ENCODE peak calls at places on chromosome 21, in seven cellular contexts. T, S, D, K, E, G and M are unnamed samples. For H3K4me1, the result is how much of the 10 kb centered on the place peaks cover.

GRCh38 chr21:25637846-25638245 is 1.2 kb upstream of the JAM2 start:
- DNase-seq in T (no peak), S (no peak), D (no peak), K (no peak), E (no peak), G (no peak), M (no peak)

GRCh38 chr21:45927851-45928850 is 53.4 kb upstream of the COL6A1 start:
- DNase-seq in T (no peak), S (no peak), D (peak), K (no peak), E (no peak), G (no peak), M (no peak)

GRCh38 chr21:32726742-32727477 is 903 bp downstream of the SYNJ1 start:
- DNase-seq in T (no peak), S (peak), D (peak), K (peak), E (peak), G (peak), M (peak)

GRCh38 chr21:16070207-16070651 is 340.4 kb downstream of the USP25 start:
- DNase-seq in T (no peak), S (peak), D (no peak), K (no peak), E (no peak), G (peak), M (peak)

GRCh38 chr21:31181089-31181757 is 142.9 kb upstream of the KRTAP19-8 start:
- DNase-seq in T (no peak), S (no peak), D (no peak), K (no peak), E (no peak), G (no peak), M (no peak)

GRCh38 chr21:35294231-35294898 is 245.3 kb upstream of the RUNX1 start:
- DNase-seq in T (no peak), S (peak), D (no peak), K (no peak), E (peak), G (no peak), M (no peak)

GRCh38 chr21:30479259-30479658 is 908 bp downstream of the KRTAP19-1 start:
- DNase-seq in T (no peak), S (no peak), D (no peak), K (no peak), E (no peak), G (no peak), M (no peak)

GRCh38 chr21:25929859-25930520 is 195.2 kb downstream of the GABPA start:
- DNase-seq in T (no peak), S (no peak), D (peak), K (no peak), E (no peak), G (no peak), M (no peak)

GRCh38 chr21:32415451-32415850 is 2.9 kb downstream of the EVA1C start:
- DNase-seq in T (no peak), S (no peak), D (no peak), K (no peak), E (no peak), G (no peak), M (no peak)

GRCh38 chr21:38434913-38435533 is 63.3 kb downstream of the ERG start:
- DNase-seq in T (no peak), S (peak), D (no peak), K (no peak), E (no peak), G (peak), M (peak)

GRCh38 chr21:46091631-46092025 is 6.3 kb upstream of the COL6A2 start:
- DNase-seq in T (peak), S (no peak), D (peak), K (no peak), E (no peak), G (peak), M (no peak)

GRCh38 chr21:29196021-29196663 is 65.7 kb downstream of the MAP3K7CL start:
- DNase-seq in T (no peak), S (peak), D (no peak), K (peak), E (peak), G (peak), M (peak)

GRCh38 chr21:29194342-29194741 is 63.9 kb downstream of the MAP3K7CL start:
- DNase-seq in T (no peak), S (peak), D (no peak), K (no peak), E (no peak), G (no peak), M (no peak)

GRCh38 chr21:29192999-29193563 is 62.6 kb downstream of the MAP3K7CL start:
- DNase-seq in T (no peak), S (no peak), D (peak), K (no peak), E (no peak), G (no peak), M (no peak)

GRCh38 chr21:29193907-29194306 is 63.5 kb downstream of the MAP3K7CL start:
- DNase-seq in T (no peak), S (peak), D (no peak), K (no peak), E (no peak), G (no peak), M (no peak)

DNA sequence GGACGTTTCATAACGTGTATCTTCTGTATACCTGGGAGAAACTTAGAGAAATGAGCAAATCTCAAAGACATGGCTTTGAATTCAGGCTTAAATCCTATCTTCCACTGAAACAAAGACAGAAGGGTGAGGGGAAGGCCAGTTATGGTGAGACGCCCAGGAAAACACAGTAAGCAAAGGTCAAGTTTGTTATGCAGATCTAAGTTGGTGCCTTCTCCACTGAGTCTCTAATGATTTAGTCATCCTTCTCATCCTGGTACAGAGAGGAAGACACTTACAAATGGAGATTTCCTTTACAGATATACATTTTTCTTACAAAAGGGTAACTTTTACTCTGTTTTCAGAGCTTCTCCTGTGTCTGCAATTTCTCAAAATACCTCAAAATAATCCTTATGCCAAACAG is 64.4 kb downstream of the MAP3K7CL start:
- DNase-seq in T (no peak), S (peak), D (no peak), K (no peak), E (no peak), G (no peak), M (no peak)
- H3K4me1 ChIP-seq in T (under half), S (under half), D (under half), K (under half), E (under half), G (under half), M (under half)

GRCh38 chr21:33761104-33762036 is 119.1 kb downstream of the ITSN1 start:
- DNase-seq in T (no peak), S (peak), D (no peak), K (peak), E (peak), G (peak), M (peak)
- H3K4me3 ChIP-seq in T (no peak), S (peak), D (no peak), K (peak), E (no peak), G (no peak), M (peak)

GRCh38 chr21:41375875-41376274 is 14.0 kb downstream of the MX2 start:
- DNase-seq in T (no peak), S (no peak), D (peak), K (no peak), E (no peak), G (peak), M (no peak)
- H3K4me1 ChIP-seq in T (under half), S (under half), D (under half), K (under half), E (under half), G (under half), M (under half)

DNA sequence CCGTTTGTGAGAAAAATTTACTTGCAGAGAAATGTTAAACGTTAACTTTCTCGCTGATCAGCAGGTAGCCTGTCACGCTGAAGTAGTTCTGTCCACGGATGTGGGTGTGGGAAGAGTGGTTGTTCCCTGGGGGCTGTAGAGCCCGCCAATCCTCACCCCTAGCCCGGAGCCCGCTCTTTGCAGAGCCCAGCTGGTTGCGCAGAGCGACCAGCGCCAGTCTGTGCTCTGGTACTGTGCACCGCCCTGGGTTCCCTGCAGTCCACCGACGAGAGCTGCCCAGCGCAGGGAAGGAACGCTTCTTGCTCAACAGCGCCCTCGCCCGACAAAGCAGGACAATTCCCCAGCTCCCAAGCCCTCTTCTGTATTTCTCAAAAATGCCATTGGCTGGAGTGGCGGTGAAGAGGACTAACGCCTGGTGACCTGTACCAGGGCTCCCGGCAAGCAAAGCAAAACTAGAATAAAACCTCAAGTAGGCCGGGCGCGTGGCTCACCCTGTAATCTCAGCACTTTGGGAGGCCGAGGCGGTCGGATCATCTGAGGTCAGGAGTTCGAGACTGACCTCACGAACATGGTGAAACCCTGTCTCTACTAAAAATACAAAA is 3.3 kb downstream of the RIPPLY3 start:
- DNase-seq in T (peak), S (peak), D (peak), K (peak), E (peak), G (peak), M (peak)
- H3K4me3 ChIP-seq in T (peak), S (peak), D (no peak), K (peak), E (peak), G (no peak), M (peak)

GRCh38 chr21:44710756-44711326 is 531 bp downstream of the TSPEAR start:
- DNase-seq in T (no peak), S (no peak), D (no peak), K (no peak), E (no peak), G (no peak), M (no peak)

GRCh38 chr21:44710294-44710665 is 1.1 kb downstream of the TSPEAR start:
- DNase-seq in T (peak), S (no peak), D (no peak), K (no peak), E (no peak), G (no peak), M (no peak)

GRCh38 chr21:44712203-44713028 is 1.0 kb upstream of the TSPEAR start:
- DNase-seq in T (no peak), S (no peak), D (no peak), K (no peak), E (no peak), G (no peak), M (peak)

GRCh38 chr21:44713130-44713529 is 1.8 kb upstream of the TSPEAR start:
- DNase-seq in T (peak), S (no peak), D (no peak), K (no peak), E (no peak), G (no peak), M (peak)

DNA sequence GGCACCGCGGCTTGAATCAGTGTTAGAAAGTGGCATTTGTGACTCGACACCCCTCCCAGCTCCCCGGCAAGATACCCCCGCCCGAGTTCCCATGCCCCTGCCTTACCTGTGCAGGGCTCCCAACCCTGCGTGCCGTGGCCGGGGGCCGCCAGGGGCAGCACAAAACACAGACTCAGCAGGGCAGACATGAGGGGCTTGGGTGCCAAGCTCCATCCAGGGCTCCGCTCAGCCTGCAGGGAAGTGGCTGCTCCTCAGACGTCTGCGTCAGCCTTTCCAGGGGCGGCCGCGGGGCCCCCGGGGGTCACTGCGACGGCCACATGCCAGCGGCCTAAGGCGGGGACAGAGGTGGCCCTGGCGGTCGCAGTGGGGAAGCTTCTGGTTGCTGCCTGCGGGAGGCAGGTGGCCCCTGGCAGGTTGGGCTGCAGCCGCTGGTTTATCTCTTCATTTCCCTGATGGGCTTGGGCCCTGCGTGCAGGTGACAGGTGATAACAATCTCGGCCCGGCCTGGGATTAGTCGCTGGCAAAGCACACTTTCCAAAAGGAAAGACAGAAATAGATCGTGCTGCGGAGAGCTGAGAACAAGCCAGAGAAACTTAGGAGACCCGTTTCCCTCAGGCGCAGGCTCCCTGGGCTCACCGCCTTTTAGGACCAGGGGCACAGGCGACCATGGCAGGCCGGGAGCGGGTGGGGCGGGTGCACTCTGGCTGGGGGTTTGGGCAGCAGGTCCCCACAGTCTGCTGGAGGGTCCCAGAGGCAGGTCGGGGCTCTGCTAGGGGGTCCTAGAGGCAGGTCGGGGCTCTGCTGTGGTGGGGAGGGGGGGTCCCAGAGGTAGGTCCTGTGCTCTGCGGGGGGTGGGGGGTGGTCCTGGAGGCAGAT is at the start of gene TSPEAR:
- DNase-seq in T (peak), S (no peak), D (no peak), K (no peak), E (no peak), G (no peak), M (peak)
- H3K4me1 ChIP-seq in T (under half), S (under half), D (under half), K (under half), E (under half), G (under half), M (under half)

DNA sequence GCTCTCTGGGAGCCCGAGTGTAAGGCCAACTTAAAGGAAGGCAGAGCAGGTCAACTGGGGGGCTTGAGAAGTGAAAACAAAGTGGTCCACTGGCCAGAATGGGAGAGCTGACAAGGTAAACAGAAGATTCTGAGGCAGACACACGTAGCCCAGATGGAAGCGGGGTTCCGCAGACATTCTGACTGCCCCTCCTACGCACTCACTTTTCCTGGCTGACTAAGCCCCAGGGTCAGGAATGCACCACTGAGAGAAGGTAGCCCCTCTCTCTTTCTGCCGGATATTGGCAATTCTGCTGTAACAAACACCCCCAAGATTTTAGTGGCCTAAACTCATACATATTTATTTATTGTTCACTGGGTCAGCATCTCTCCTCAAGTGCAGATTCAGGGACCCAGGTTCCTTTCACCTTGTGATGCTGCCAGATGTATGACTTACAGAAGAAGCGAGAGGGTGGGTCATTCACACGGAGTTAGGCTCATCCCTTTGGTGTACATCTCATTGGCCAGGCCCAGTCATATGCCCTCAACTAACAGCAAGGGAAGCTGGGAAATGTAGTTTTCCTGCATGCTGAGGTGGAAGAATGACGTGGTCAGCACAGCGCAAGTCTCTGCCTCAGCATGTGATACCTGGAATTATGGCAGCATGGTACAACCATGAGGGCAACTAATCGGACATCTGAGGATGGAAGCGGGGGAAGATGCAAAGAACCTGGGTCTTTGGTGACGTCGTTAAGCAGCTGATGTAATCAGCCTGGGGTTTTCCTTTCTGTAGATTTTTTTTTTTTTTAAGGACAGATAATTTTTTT is 43.5 kb upstream of the MRPS6 start:
- DNase-seq in T (no peak), S (peak), D (peak), K (peak), E (peak), G (peak), M (peak)
- H3K4me3 ChIP-seq in T (no peak), S (no peak), D (no peak), K (no peak), E (peak), G (no peak), M (peak)

GRCh38 chr21:41729701-41730368 is 37.0 kb downstream of the RIPK4 start:
- DNase-seq in T (peak), S (no peak), D (no peak), K (no peak), E (no peak), G (no peak), M (peak)
- H3K4me1 ChIP-seq in T (under half), S (under half), D (under half), K (under half), E (under half), G (under half), M (under half)